ENCODE peak calls at places on chromosome 22, in five cellular contexts. C is right lobe of liver, V is stomach, W is Caco-2, Z is hepatocyte. B is an unnamed sample.

GRCh38 chr22:17549655-17550054 is 13.6 kb upstream of the SLC25A18 start:
- DNase-seq in V (no peak), W (no peak), Z (no peak), C (no peak), B (no peak)

GRCh38 chr22:44671742-44672141 is 30.3 kb upstream of the PRR5 start:
- DNase-seq in C (no peak), W (peak), Z (peak), V (no peak), B (no peak)

GRCh38 chr22:40982482-40983385 is 31.6 kb downstream of the RBX1 start:
- DNase-seq in Z (no peak), V (no peak), W (no peak), C (no peak), B (no peak)

GRCh38 chr22:37501176-37501609 is 15.0 kb upstream of the MFNG start:
- DNase-seq in C (peak), V (no peak), Z (no peak), W (no peak), B (no peak)

GRCh38 chr22:39360674-39361413 is 11.1 kb downstream of the SYNGR1 start:
- DNase-seq in C (no peak), W (peak), Z (no peak), V (no peak), B (no peak)

GRCh38 chr22:49573109-49573765 is 254.4 kb downstream of the BRD1 start:
- DNase-seq in Z (no peak), W (no peak), V (peak), C (no peak), B (peak)

GRCh38 chr22:50527921-50528681 is 1.7 kb downstream of the TYMP start:
- DNase-seq in W (no peak), Z (no peak), C (peak), V (no peak), B (no peak)

GRCh38 chr22:41949297-41949965 is 2.5 kb upstream of the CENPM start:
- DNase-seq in C (no peak), V (no peak), W (no peak), Z (no peak), B (no peak)

GRCh38 chr22:42313804-42314581 is 43.5 kb upstream of the TCF20 start:
- DNase-seq in V (peak), W (peak), Z (peak), C (peak), B (no peak)

GRCh38 chr22:44729391-44730012 is 22.9 kb upstream of the ARHGAP8 start:
- DNase-seq in V (no peak), Z (peak), W (no peak), C (peak), B (no peak)

GRCh38 chr22:49112661-49113626 is 714.7 kb downstream of the BRD1 start:
- DNase-seq in Z (no peak), C (peak), V (no peak), W (no peak), B (no peak)

GRCh38 chr22:39932918-39933649 is 27.1 kb upstream of the TMA7B start:
- DNase-seq in W (peak), Z (peak), V (peak), C (no peak), B (no peak)

GRCh38 chr22:50293441-50294318 is 13.8 kb downstream of the PLXNB2 start:
- DNase-seq in C (peak), V (peak), W (peak), Z (peak), B (peak)

GRCh38 chr22:48440176-48440575 is 1387.5 kb downstream of the BRD1 start:
- DNase-seq in W (no peak), V (no peak), Z (no peak), C (peak), B (no peak)

GRCh38 chr22:40651563-40652501 is 15.3 kb upstream of the MRTFA start:
- DNase-seq in W (peak), Z (peak), C (peak), V (peak), B (peak)

GRCh38 chr22:49934144-49934890 is 15.9 kb downstream of the CRELD2 start:
- DNase-seq in W (no peak), V (peak), Z (peak), C (peak), B (no peak)

GRCh38 chr22:46340676-46341075 is 5.2 kb downstream of the TRMU start:
- DNase-seq in C (peak), W (no peak), V (no peak), Z (no peak), B (no peak)

GRCh38 chr22:48208894-48209293 is 1446.4 kb downstream of the TBC1D22A start:
- DNase-seq in W (no peak), C (no peak), Z (no peak), V (no peak), B (peak)

GRCh38 chr22:40668611-40669390 is 10.5 kb upstream of the MCHR1 start:
- DNase-seq in Z (peak), W (no peak), C (no peak), V (no peak), B (no peak)

GRCh38 chr22:38817196-38817595 is 23.3 kb upstream of the DNAL4 start:
- DNase-seq in V (no peak), C (no peak), W (no peak), Z (no peak), B (no peak)

GRCh38 chr22:43477966-43478365 is 66.2 kb downstream of the MPPED1 start:
- DNase-seq in V (no peak), Z (no peak), W (no peak), C (no peak), B (no peak)

GRCh38 chr22:50245214-50246072 is 620 bp upstream of the TUBGCP6 start:
- DNase-seq in C (no peak), V (no peak), Z (no peak), W (no peak), B (no peak)

GRCh38 chr22:44175676-44176075 is 5.0 kb upstream of the PARVG start:
- DNase-seq in Z (no peak), C (no peak), W (no peak), V (no peak), B (no peak)

GRCh38 chr22:47043835-47044721 is 281.6 kb downstream of the TBC1D22A start:
- DNase-seq in Z (peak), C (peak), W (peak), V (peak), B (no peak)

GRCh38 chr22:50192825-50193204 is 7.1 kb downstream of the TRABD start:
- DNase-seq in C (no peak), W (no peak), V (peak), Z (no peak), B (no peak)

GRCh38 chr22:21624120-21624879 is 5.5 kb downstream of the YDJC start:
- DNase-seq in V (no peak), C (no peak), Z (peak), W (peak), B (no peak)

GRCh38 chr22:46664301-46664855 is 44.2 kb downstream of the GRAMD4 start:
- DNase-seq in Z (no peak), W (no peak), V (no peak), C (no peak), B (no peak)

GRCh38 chr22:38957046-38957770 is at the start of gene APOBEC3A:
- DNase-seq in Z (no peak), W (no peak), C (peak), V (peak), B (no peak)

GRCh38 chr22:37604875-37605274 is 3.8 kb upstream of the GGA1 start:
- DNase-seq in Z (no peak), V (no peak), C (no peak), W (no peak), B (no peak)

GRCh38 chr22:39229688-39230260 is 15.0 kb downstream of the PDGFB start:
- DNase-seq in C (no peak), W (no peak), V (no peak), Z (no peak), B (no peak)

GRCh38 chr22:44246615-44247326 is 66.0 kb downstream of the SHISAL1 start:
- DNase-seq in Z (no peak), W (no peak), C (no peak), V (peak), B (peak)

GRCh38 chr22:45302751-45303150 is 7.0 kb upstream of the FAM118A start:
- DNase-seq in V (no peak), Z (no peak), C (no peak), W (no peak), B (no peak)

GRCh38 chr22:20875296-20875695 is 16.5 kb downstream of the SNAP29 start:
- DNase-seq in V (no peak), Z (no peak), W (no peak), C (no peak), B (no peak)

GRCh38 chr22:39253427-39254070 is 8.8 kb upstream of the PDGFB start:
- DNase-seq in W (no peak), Z (peak), C (no peak), V (peak), B (no peak)

GRCh38 chr22:27937453-27937852 is 18.4 kb upstream of the PITPNB start:
- DNase-seq in Z (no peak), C (no peak), V (no peak), W (no peak), B (no peak)
- TF ChIP-seq CTCF in Z (no peak), C (no peak), V (no peak), W (peak), B (peak)

DNA sequence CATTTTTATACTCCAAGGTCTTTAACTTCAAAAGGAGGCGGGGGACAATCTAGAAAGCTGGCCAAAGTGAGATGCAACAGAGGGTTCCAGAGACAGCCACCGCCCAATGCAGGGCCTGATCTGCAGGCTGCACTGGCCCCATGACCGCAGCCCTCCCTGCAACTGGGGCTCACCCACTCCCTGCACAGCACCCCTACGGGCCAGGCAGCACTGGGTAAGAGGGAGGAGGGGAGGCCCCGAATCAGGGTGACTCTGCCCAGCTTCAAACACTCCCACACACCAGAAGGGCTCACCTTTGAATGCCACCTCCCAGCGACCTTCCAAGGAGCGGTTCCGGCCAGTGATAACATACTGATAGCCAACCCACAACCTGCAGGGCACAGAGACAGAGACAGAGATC is 59.3 kb downstream of the DGCR2 start:
- DNase-seq in Z (no peak), C (no peak), V (no peak), W (no peak), B (no peak)
- TF ChIP-seq CTCF in Z (no peak), C (no peak), V (no peak), W (no peak), B (no peak)

DNA sequence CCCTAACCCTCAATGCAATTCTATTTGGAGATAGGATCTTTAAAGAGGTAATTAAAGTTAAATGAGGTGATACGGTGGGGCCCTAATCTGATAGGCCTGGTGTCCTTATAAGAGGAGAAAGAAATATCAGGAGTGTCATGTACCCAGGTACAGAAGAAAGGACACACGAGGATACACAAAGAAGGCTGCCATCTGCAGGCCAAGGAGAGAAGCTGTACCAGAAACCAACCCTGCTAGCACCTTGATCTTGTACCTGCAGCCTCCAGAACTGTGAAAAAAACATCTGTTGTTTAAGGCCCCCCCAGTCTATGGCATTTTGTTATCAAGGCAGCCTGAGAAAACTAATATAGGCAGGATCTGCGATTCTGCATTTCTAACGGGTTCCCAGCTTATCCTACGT is 44.2 kb downstream of the FBXO7 start:
- DNase-seq in W (no peak), C (no peak), Z (no peak), V (no peak), B (no peak)
- TF ChIP-seq CTCF in W (peak), C (peak), Z (no peak), V (no peak), B (no peak)

GRCh38 chr22:36493690-36494110 is 12.3 kb upstream of the TXN2 start:
- DNase-seq in C (peak), V (no peak), W (no peak), Z (no peak), B (no peak)

GRCh38 chr22:36497910-36498669 is 8.8 kb downstream of the FOXRED2 start:
- DNase-seq in Z (no peak), V (no peak), W (peak), C (no peak), B (no peak)
- TF ChIP-seq CTCF in Z (no peak), V (no peak), W (no peak), C (no peak), B (no peak)

GRCh38 chr22:22817468-22818201 is 70.0 kb upstream of the IGLL5 start:
- DNase-seq in V (no peak), Z (no peak), W (no peak), C (no peak), B (peak)
- TF ChIP-seq CTCF in V (no peak), Z (no peak), W (peak), C (no peak), B (no peak)

GRCh38 chr22:29259253-29259899 is 8.4 kb downstream of the RHBDD3 start:
- DNase-seq in W (peak), V (no peak), C (no peak), Z (no peak), B (peak)
- TF ChIP-seq CTCF in W (peak), V (no peak), C (no peak), Z (no peak), B (peak)

GRCh38 chr22:25702046-25702445 is 39.9 kb upstream of the MYO18B start:
- DNase-seq in W (no peak), V (no peak), Z (no peak), C (no peak), B (no peak)
- TF ChIP-seq CTCF in W (no peak), V (peak), Z (peak), C (peak), B (peak)

DNA sequence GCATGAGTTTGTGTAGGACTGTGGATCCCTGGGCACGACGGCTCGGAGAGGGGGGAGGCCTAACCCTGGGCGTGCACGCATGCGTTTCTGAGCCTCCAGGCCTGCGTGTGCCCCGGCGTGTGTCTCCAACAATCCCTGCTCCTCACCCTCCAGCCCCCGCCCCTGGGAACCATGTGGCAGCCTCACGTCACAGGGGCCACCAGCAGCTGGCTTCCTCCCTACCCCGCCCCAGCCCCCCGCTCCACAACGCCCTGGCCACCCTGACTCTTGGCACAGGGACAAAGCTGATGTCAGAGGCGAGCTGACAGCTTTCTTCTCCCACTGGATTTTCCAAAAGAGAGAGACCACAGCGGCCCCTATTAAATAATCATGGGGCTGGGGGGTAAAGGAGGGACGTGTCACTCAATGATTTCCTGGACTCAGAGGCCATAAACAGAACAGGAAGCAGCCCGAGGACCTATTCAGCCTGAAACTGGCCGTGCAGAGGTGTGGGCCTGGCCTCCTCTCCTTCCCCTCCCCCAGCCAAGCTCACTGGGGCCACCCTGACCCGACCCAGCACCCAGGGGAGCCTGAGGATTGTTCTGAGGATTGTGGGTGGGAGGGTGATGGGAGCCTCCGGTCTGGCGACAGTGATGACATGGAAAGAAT is 6.8 kb upstream of the LIF start:
- DNase-seq in Z (peak), C (no peak), V (peak), W (no peak), B (no peak)
- TF ChIP-seq CTCF in Z (no peak), C (no peak), V (no peak), W (no peak), B (no peak)

GRCh38 chr22:19855504-19856409 is 1.1 kb upstream of the GNB1L start:
- DNase-seq in C (peak), V (peak), W (peak), Z (peak), B (peak)

GRCh38 chr22:19853058-19853878 is 1.4 kb downstream of the GNB1L start:
- DNase-seq in C (peak), V (no peak), Z (peak), W (no peak), B (peak)

GRCh38 chr22:19857382-19857781 is 2.7 kb upstream of the GNB1L start:
- DNase-seq in C (no peak), W (no peak), Z (no peak), V (no peak), B (no peak)

GRCh38 chr22:19853879-19854777 is 546 bp downstream of the GNB1L start:
- DNase-seq in C (no peak), W (no peak), V (peak), Z (peak), B (peak)

GRCh38 chr22:19854778-19855503 is at the start of the genes GNB1L and RTL10:
- DNase-seq in Z (peak), W (peak), V (peak), C (peak), B (peak)
- TF ChIP-seq CTCF in Z (no peak), W (no peak), V (no peak), C (no peak), B (peak)

GRCh38 chr22:31818481-31819392 is 64.9 kb downstream of the DEPDC5 start:
- DNase-seq in Z (no peak), V (no peak), C (no peak), W (no peak), B (no peak)
- TF ChIP-seq CTCF in Z (no peak), V (no peak), C (no peak), W (no peak), B (no peak)